ENCODE peak calls at places on chromosomes 5 and 9, in nine cellular contexts. E is RWPE1, X is ovary, I is AG10803, Y is A549, C is suprapubic skin, Z is HCT116, F is fibroblast of the aortic adventitia, O is GM12878. K is an unnamed sample.

GRCh38 chr5:154309361-154309725 is 118.8 kb downstream of the GALNT10 start:
- DNase-seq in E (no peak), X (no peak), I (peak), Y (no peak), C (no peak), Z (no peak), F (peak), O (no peak), K (no peak)

GRCh38 chr5:133324058-133324457 is 272.2 kb downstream of the HSPA4 start:
- DNase-seq in E (no peak), X (no peak), I (no peak), Y (no peak), C (no peak), Z (no peak), F (no peak), O (no peak), K (no peak)

GRCh38 chr5:131392461-131393095 is 128.7 kb downstream of the CDC42SE2 start:
- DNase-seq in E (no peak), X (no peak), I (no peak), Y (no peak), C (no peak), Z (no peak), F (no peak), O (no peak), K (no peak)

GRCh38 chr5:64532212-64532611 is 26.4 kb downstream of the RGS7BP start:
- DNase-seq in E (no peak), X (no peak), I (no peak), Y (no peak), C (no peak), Z (no peak), F (no peak), O (no peak), K (no peak)

GRCh38 chr5:104913840-104914239 is 1351.3 kb upstream of the NUDT12 start:
- DNase-seq in E (no peak), X (no peak), I (no peak), Y (no peak), C (no peak), Z (no peak), F (no peak), O (no peak), K (no peak)

GRCh38 chr9:107792596-107792995 is 303.0 kb upstream of the KLF4 start:
- DNase-seq in E (no peak), X (no peak), I (no peak), Y (no peak), C (no peak), Z (no peak), F (no peak), O (no peak), K (no peak)

GRCh38 chr5:142915840-142916424 is 145.8 kb downstream of the ARHGAP26 start:
- DNase-seq in E (peak), X (no peak), I (no peak), Y (peak), C (no peak), Z (no peak), F (no peak), O (peak), K (peak)

GRCh38 chr5:134005415-134006118 is 792 bp upstream of the VDAC1 start:
- DNase-seq in E (no peak), X (peak), I (peak), Y (peak), C (peak), Z (no peak), F (no peak), O (no peak), K (peak)

GRCh38 chr9:120715331-120715924 is 1.2 kb upstream of the MEGF9 start:
- DNase-seq in E (no peak), X (peak), I (peak), Y (peak), C (peak), Z (no peak), F (peak), O (no peak), K (no peak)

GRCh38 chr9:126155756-126156664 is 170.6 kb upstream of the MVB12B start:
- DNase-seq in E (no peak), X (no peak), I (no peak), Y (no peak), C (no peak), Z (no peak), F (no peak), O (no peak), K (peak)

GRCh38 chr5:122129332-122129731 is at the start of gene ZNF474:
- DNase-seq in E (peak), X (no peak), I (peak), Y (no peak), C (no peak), Z (peak), F (peak), O (no peak), K (no peak)

GRCh38 chr5:113178073-113178779 is 201.6 kb downstream of the DCP2 start:
- DNase-seq in E (no peak), X (no peak), I (no peak), Y (no peak), C (no peak), Z (no peak), F (no peak), O (no peak), K (no peak)

GRCh38 chr9:15357050-15357653 is 50.1 kb upstream of the TTC39B start:
- DNase-seq in E (no peak), X (no peak), I (no peak), Y (no peak), C (no peak), Z (no peak), F (no peak), O (no peak), K (no peak)

GRCh38 chr5:127206320-127207113 is 84.1 kb upstream of the MEGF10 start:
- DNase-seq in E (peak), X (no peak), I (peak), Y (peak), C (no peak), Z (peak), F (peak), O (no peak), K (no peak)

GRCh38 chr5:80283360-80283759 is 27.5 kb upstream of the SERINC5 start:
- DNase-seq in E (no peak), X (no peak), I (no peak), Y (no peak), C (no peak), Z (no peak), F (no peak), O (no peak), K (no peak)

GRCh38 chr5:110506378-110506777 is 220.1 kb downstream of the TMEM232 start:
- DNase-seq in E (no peak), X (no peak), I (no peak), Y (no peak), C (no peak), Z (no peak), F (no peak), O (no peak), K (no peak)

GRCh38 chr9:94926457-94926852 is 200.0 kb downstream of the AOPEP start:
- DNase-seq in E (no peak), X (peak), I (no peak), Y (no peak), C (no peak), Z (no peak), F (no peak), O (no peak), K (no peak)

GRCh38 chr5:132777209-132778069 is at the start of gene SEPTIN8:
- DNase-seq in E (peak), X (peak), I (peak), Y (peak), C (no peak), Z (no peak), F (peak), O (no peak), K (peak)

GRCh38 chr5:114957384-114957783 is 212.3 kb downstream of the TRIM36 start:
- DNase-seq in E (no peak), X (no peak), I (no peak), Y (no peak), C (no peak), Z (no peak), F (no peak), O (peak), K (no peak)

GRCh38 chr9:128251701-128252100 is 24.1 kb downstream of the GOLGA2 start:
- DNase-seq in E (no peak), X (no peak), I (peak), Y (no peak), C (no peak), Z (no peak), F (peak), O (no peak), K (no peak)

GRCh38 chr9:85009251-85009650 is 339.7 kb downstream of the NTRK2 start:
- DNase-seq in E (no peak), X (no peak), I (no peak), Y (no peak), C (no peak), Z (no peak), F (no peak), O (peak), K (no peak)

GRCh38 chr9:32069969-32070368 is 314.5 kb upstream of the ACO1 start:
- DNase-seq in E (no peak), X (no peak), I (no peak), Y (no peak), C (no peak), Z (no peak), F (no peak), O (no peak), K (no peak)

GRCh38 chr9:86794356-86795046 is 152.8 kb downstream of the GAS1 start:
- DNase-seq in E (no peak), X (no peak), I (peak), Y (no peak), C (no peak), Z (no peak), F (peak), O (no peak), K (no peak)

GRCh38 chr5:120552638-120553037 is 88.5 kb downstream of the PRR16 start:
- DNase-seq in E (no peak), X (no peak), I (no peak), Y (no peak), C (no peak), Z (no peak), F (no peak), O (no peak), K (no peak)

GRCh38 chr5:135386886-135387628 is 12.0 kb downstream of the MACROH2A1 start:
- DNase-seq in E (peak), X (no peak), I (peak), Y (peak), C (no peak), Z (peak), F (peak), O (no peak), K (no peak)

GRCh38 chr5:17167171-17167891 is 50.1 kb upstream of the BASP1 start:
- DNase-seq in E (no peak), X (no peak), I (no peak), Y (no peak), C (no peak), Z (no peak), F (no peak), O (no peak), K (no peak)

GRCh38 chr5:109695005-109695926 is 5.5 kb downstream of the MAN2A1 start:
- DNase-seq in E (no peak), X (no peak), I (no peak), Y (no peak), C (no peak), Z (no peak), F (no peak), O (peak), K (peak)

GRCh38 chr9:100999914-101000540 is 28.5 kb upstream of the PLPPR1 start:
- DNase-seq in E (peak), X (no peak), I (no peak), Y (no peak), C (no peak), Z (no peak), F (no peak), O (no peak), K (no peak)

GRCh38 chr9:108617661-108618060 is 238.1 kb downstream of the ACTL7B start:
- DNase-seq in E (no peak), X (no peak), I (no peak), Y (no peak), C (no peak), Z (no peak), F (no peak), O (no peak), K (no peak)

GRCh38 chr5:126509339-126509738 is 85.7 kb downstream of the ALDH7A1 start:
- DNase-seq in E (no peak), X (no peak), I (no peak), Y (no peak), C (no peak), Z (no peak), F (no peak), O (no peak), K (no peak)

GRCh38 chr5:104355350-104355749 is 792.8 kb upstream of the NUDT12 start:
- DNase-seq in E (no peak), X (no peak), I (no peak), Y (no peak), C (no peak), Z (peak), F (no peak), O (no peak), K (no peak)

GRCh38 chr5:175849153-175849552 is 22.2 kb upstream of the CPLX2 start:
- DNase-seq in E (no peak), X (no peak), I (no peak), Y (no peak), C (no peak), Z (no peak), F (no peak), O (no peak), K (no peak)

GRCh38 chr9:8766096-8766495 is 966.5 kb upstream of the DMAC1 start:
- DNase-seq in E (no peak), X (no peak), I (no peak), Y (no peak), C (no peak), Z (no peak), F (no peak), O (no peak), K (no peak)

GRCh38 chr5:127871448-127872153 is 168.4 kb downstream of the CCDC192 start:
- DNase-seq in E (peak), X (no peak), I (peak), Y (no peak), C (no peak), Z (no peak), F (peak), O (no peak), K (no peak)

GRCh38 chr9:69785757-69786156 is 25.9 kb upstream of the PTAR1 start:
- DNase-seq in E (peak), X (no peak), I (peak), Y (no peak), C (no peak), Z (no peak), F (peak), O (no peak), K (no peak)

GRCh38 chr9:126613656-126614055 is at the start of gene LMX1B:
- DNase-seq in E (peak), X (no peak), I (peak), Y (peak), C (peak), Z (peak), F (peak), O (no peak), K (no peak)

GRCh38 chr5:141713616-141714309 is 31.7 kb upstream of the ARAP3 start:
- DNase-seq in E (peak), X (no peak), I (no peak), Y (no peak), C (no peak), Z (no peak), F (peak), O (no peak), K (no peak)

GRCh38 chr5:135564305-135564704 is 14.5 kb downstream of the CXCL14 start:
- DNase-seq in E (no peak), X (no peak), I (no peak), Y (no peak), C (no peak), Z (no peak), F (no peak), O (no peak), K (no peak)

GRCh38 chr9:133636902-133637301 is 739 bp downstream of the DBH start:
- DNase-seq in E (no peak), X (no peak), I (no peak), Y (no peak), C (no peak), Z (no peak), F (no peak), O (no peak), K (no peak)

GRCh38 chr9:133635098-133635497 is 1.1 kb upstream of the DBH start:
- DNase-seq in E (no peak), X (no peak), I (no peak), Y (no peak), C (no peak), Z (no peak), F (no peak), O (no peak), K (no peak)

GRCh38 chr9:133634024-133634691 is 2.0 kb upstream of the DBH start:
- DNase-seq in E (no peak), X (no peak), I (no peak), Y (no peak), C (no peak), Z (no peak), F (no peak), O (no peak), K (no peak)

GRCh38 chr9:133635903-133636531 is at the start of gene DBH:
- DNase-seq in E (no peak), X (no peak), I (no peak), Y (no peak), C (no peak), Z (no peak), F (no peak), O (no peak), K (no peak)

DNA sequence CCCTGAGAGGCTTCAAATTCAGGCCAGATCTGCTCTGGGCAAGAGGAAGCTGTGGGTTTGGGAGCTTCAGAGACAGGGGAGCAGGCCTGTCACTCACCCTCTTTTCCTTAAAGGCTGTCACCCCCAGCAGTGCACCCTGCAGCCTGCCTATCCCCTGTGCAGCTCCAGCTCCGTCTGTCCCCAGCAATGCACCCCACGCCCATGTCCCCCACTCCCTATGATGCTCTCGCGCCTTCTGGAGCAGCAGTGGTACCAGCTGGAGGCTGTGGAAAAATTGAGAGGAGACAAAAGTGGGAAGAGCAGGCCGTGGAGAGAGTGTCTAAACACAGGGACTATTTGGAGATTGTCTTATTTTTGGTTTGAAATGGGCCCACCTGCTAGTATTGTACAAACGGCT is 659 bp upstream of the DBH start:
- DNase-seq in E (no peak), X (no peak), I (no peak), Y (no peak), C (no peak), Z (no peak), F (no peak), O (no peak), K (no peak)
- TF ChIP-seq CTCF in E (no peak), X (no peak), I (no peak), Y (no peak), C (no peak), Z (no peak), F (no peak), O (no peak), K (no peak)

DNA sequence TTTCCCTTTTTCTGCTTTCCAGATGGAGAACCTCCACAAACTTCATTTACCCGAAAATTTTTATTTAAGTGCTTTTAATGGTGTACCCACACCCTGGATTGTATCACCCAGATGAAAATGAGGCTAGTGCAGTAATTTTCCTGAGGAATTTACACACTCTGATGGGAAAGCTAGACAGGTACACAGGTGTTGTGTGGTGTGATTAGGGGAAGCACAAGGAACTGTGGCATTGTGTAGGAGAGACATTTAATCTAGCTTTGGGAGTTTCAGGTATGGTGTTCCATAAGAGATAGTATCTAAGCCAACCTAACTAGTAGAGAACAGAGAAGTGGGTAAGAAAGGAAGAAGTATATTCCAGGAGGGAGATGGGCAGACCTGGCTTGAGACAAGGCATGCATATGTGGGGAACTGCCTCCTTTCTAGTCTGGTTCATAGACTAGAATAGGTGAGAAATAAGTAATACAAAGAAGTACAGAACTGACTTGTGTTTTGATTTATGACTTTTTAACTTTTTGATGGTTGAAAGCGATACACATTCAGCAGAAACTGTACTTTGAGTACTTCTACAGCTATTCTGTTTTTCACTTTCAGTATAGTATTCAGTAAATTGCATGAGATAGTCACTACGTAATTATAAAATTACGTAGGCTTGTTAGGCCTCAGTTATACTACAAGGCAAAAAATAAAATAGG is 22.9 kb upstream of the ROPN1L start:
- DNase-seq in E (no peak), X (no peak), I (no peak), Y (no peak), C (no peak), Z (no peak), F (no peak), O (no peak), K (no peak)
- TF ChIP-seq CTCF in E (no peak), X (no peak), I (no peak), Y (no peak), C (no peak), Z (no peak), F (no peak), O (no peak), K (no peak)

DNA sequence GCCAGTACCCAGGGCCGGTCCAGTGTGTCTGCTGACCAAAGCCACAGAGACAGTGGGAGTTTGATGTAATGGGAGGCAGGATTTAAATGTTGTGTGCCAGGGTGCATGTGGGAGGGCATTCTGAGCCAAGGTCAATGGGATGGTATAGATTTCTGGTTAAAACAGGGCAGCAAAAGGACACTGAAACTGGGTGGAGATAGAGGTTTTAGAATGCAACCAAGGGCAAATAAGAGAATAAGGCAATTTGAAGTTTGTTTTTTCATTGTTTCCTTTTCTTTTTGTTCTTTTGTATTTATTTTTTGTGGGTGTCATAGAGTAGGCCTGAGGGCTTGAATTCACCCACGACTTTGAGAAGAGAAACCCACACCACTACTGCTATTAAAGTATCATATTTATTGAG is 65.5 kb upstream of the CLINT1 start:
- DNase-seq in E (no peak), X (no peak), I (no peak), Y (no peak), C (no peak), Z (no peak), F (no peak), O (no peak), K (no peak)
- TF ChIP-seq CTCF in E (no peak), X (no peak), I (no peak), Y (no peak), C (no peak), Z (no peak), F (no peak), O (no peak), K (no peak)

GRCh38 chr9:89999534-90000370 is 394.9 kb downstream of the GADD45G start:
- DNase-seq in E (no peak), X (peak), I (peak), Y (peak), C (no peak), Z (no peak), F (peak), O (peak), K (peak)
- TF ChIP-seq CTCF in E (no peak), X (no peak), I (no peak), Y (no peak), C (no peak), Z (no peak), F (no peak), O (no peak), K (no peak)

DNA sequence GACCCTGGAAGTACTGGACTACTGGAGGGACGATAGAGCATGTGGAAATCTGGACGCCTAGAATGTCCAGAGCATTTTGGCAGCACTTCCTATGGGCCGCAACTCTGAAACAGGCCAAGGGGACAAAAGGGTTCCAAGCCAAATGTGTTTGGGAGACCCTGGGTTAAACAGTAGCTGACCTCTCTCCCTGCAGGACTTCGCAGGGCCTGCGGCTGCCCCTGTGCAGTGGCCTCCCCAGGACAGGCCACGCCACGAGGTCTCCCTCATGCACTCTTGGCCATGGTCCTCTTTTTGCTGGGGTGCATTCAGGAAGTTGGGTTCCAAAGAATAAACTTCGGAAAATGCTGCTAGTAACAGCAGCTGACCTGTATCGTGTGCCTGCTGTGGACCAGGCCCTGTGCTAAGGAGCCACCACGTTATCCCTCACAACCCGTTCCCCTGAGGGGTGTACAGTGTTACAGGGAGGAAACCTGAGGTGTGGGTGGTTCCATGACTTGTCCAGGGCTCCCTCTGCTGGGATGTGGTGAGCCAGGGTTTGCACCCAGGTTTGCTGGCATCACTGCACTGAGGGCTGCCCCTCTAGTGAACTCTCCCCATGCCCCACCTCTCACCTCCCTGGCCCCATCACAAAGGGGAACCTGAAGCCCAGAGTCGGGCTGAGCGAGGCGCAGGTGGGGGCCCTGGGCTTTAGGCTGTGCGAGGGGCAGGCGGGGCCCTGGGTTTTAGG is 79.4 kb downstream of the AMBP start:
- DNase-seq in E (peak), X (no peak), I (no peak), Y (peak), C (peak), Z (no peak), F (peak), O (no peak), K (no peak)
- TF ChIP-seq CTCF in E (no peak), X (no peak), I (peak), Y (peak), C (no peak), Z (peak), F (peak), O (no peak), K (no peak)

K was measured in GM10248.